ENCODE peak calls at places on chromosomes 13 and 19, in nine cellular contexts. D is ovary, S is psoas muscle, J is tibial artery, F is cardiac muscle cell, U is right lobe of liver, H is body of pancreas, Y is upper lobe of right lung, O is GM23338. M is an unnamed sample.
A peak's percentile ranks its signal among the peaks of the same experiment; 100 is the strongest.

GRCh38 chr19:7861619-7862412 is 12.4 kb downstream of the PRR36 start:
- DNase-seq in F (no peak), U (no peak), D (no peak), Y (no peak), O (peak; percentile 80), H (no peak), J (no peak), S (no peak), M (no peak)

GRCh38 chr13:29496241-29496712 is 99.2 kb downstream of the SLC7A1 start:
- DNase-seq in S (no peak), F (peak; percentile 32), J (no peak), O (no peak), U (no peak), D (peak; percentile 57), H (peak; percentile 95), Y (peak; percentile 64), M (no peak)

GRCh38 chr19:10516064-10516385 is 1.2 kb downstream of the S1PR5 start:
- DNase-seq in H (no peak), J (no peak), F (no peak), S (no peak), O (no peak), D (no peak), U (no peak), Y (no peak), M (no peak)

GRCh38 chr19:47512183-47512947 is 2.5 kb downstream of the NAPA start:
- DNase-seq in O (no peak), F (peak; percentile 71), S (no peak), J (no peak), Y (no peak), H (peak; percentile 92), D (peak; percentile 60), U (peak; percentile 65), M (no peak)

GRCh38 chr19:18439025-18439909 is 1.3 kb upstream of the ISYNA1 start:
- DNase-seq in J (no peak), U (peak; percentile 70), O (peak; percentile 56), Y (no peak), F (peak; percentile 74), D (peak; percentile 64), S (no peak), H (peak; percentile 71), M (no peak)

GRCh38 chr19:55549500-55550320 is 4.4 kb upstream of the SBK3 start:
- DNase-seq in J (no peak), S (peak; percentile 58), Y (no peak), H (no peak), D (no peak), F (peak; percentile 79), U (peak; percentile 38), O (peak; percentile 83), M (no peak)

GRCh38 chr19:18846862-18847515 is 15.2 kb downstream of the UPF1 start:
- DNase-seq in F (peak; percentile 84), H (peak; percentile 85), O (peak; percentile 92), J (peak; percentile 87), Y (peak; percentile 88), S (peak; percentile 83), D (peak; percentile 84), U (peak; percentile 81), M (peak; percentile 82)

GRCh38 chr19:57949296-57949695 is 1.8 kb upstream of the ZNF256 start:
- DNase-seq in U (no peak), O (no peak), Y (no peak), H (no peak), S (no peak), D (peak; percentile 24), J (no peak), F (no peak), M (no peak)

GRCh38 chr13:21676611-21677021 is 5.7 kb downstream of the FGF9 start:
- DNase-seq in F (no peak), S (peak; percentile 24), J (no peak), Y (peak; percentile 75), O (peak; percentile 77), U (no peak), H (peak; percentile 68), D (no peak), M (no peak)

GRCh38 chr19:53772943-53773342 is 51.2 kb downstream of the NLRP12 start:
- DNase-seq in S (no peak), D (no peak), U (no peak), Y (no peak), F (peak; percentile 68), H (peak; percentile 61), O (peak; percentile 95), J (no peak), M (peak; percentile 65)

GRCh38 chr19:6425732-6426686 is 1.4 kb upstream of the KHSRP start:
- DNase-seq in J (no peak), F (no peak), H (no peak), D (peak; percentile 53), U (no peak), Y (no peak), S (no peak), O (no peak), M (no peak)

GRCh38 chr13:32019612-32020233 is 11.9 kb upstream of the FRY start:
- DNase-seq in Y (no peak), U (no peak), O (peak; percentile 75), F (peak; percentile 90), D (peak; percentile 31), S (no peak), H (peak; percentile 56), J (no peak), M (no peak)

GRCh38 chr19:22421797-22422196 is 349 bp downstream of the ZNF98 start:
- DNase-seq in J (no peak), S (no peak), U (no peak), Y (no peak), H (no peak), D (no peak), O (no peak), F (no peak), M (no peak)

GRCh38 chr13:73140804-73141203 is 82.0 kb downstream of the KLF5 start:
- DNase-seq in H (peak; percentile 13), Y (no peak), F (no peak), O (no peak), S (no peak), J (no peak), D (no peak), U (no peak), M (no peak)

GRCh38 chr19:53823380-53824120 is 564 bp downstream of the NLRP12 start:
- DNase-seq in O (no peak), Y (no peak), H (no peak), F (no peak), D (no peak), S (no peak), U (no peak), J (no peak), M (no peak)

GRCh38 chr13:57865600-57866294 is 234.2 kb downstream of the PCDH17 start:
- DNase-seq in H (no peak), S (no peak), F (no peak), U (no peak), O (no peak), J (no peak), Y (no peak), D (no peak), M (no peak)

GRCh38 chr19:6744381-6745288 is 5.2 kb downstream of the TRIP10 start:
- DNase-seq in U (peak; percentile 60), Y (peak; percentile 91), S (peak; percentile 91), J (peak; percentile 97), F (peak; percentile 95), D (peak; percentile 90), O (no peak), H (peak; percentile 78), M (peak; percentile 91)

GRCh38 chr13:42892760-42893159 is 99.3 kb downstream of the EPSTI1 start:
- DNase-seq in F (peak; percentile 64), J (no peak), S (no peak), O (no peak), U (no peak), Y (no peak), D (no peak), H (no peak), M (no peak)

GRCh38 chr19:53461866-53462265 is 5.7 kb upstream of the ZNF813 start:
- DNase-seq in J (no peak), Y (no peak), O (no peak), H (no peak), F (no peak), D (no peak), U (no peak), S (no peak), M (no peak)

GRCh38 chr19:6402058-6402457 is 9.1 kb upstream of the GTF2F1 start:
- DNase-seq in O (no peak), H (no peak), F (no peak), S (no peak), U (no peak), D (no peak), Y (no peak), J (no peak), M (no peak)

GRCh38 chr13:50587122-50587521 is 256.4 kb downstream of the DLEU7 start:
- DNase-seq in J (no peak), Y (no peak), D (no peak), H (no peak), O (no peak), U (no peak), F (no peak), S (no peak), M (no peak)

GRCh38 chr13:76745246-76746200 is 140.7 kb downstream of the KCTD12 start:
- DNase-seq in Y (no peak), D (no peak), F (peak; percentile 55), J (no peak), U (no peak), S (no peak), H (no peak), O (peak; percentile 15), M (no peak)

GRCh38 chr13:30864352-30865130 is 41.5 kb upstream of the MEDAG start:
- DNase-seq in F (peak; percentile 89), Y (no peak), O (peak; percentile 30), U (no peak), J (peak; percentile 66), D (peak; percentile 60), S (no peak), H (no peak), M (no peak)

GRCh38 chr13:98022210-98022609 is 68.7 kb downstream of the IPO5 start:
- DNase-seq in S (no peak), J (no peak), O (no peak), Y (no peak), F (peak; percentile 29), U (no peak), H (no peak), D (no peak), M (no peak)
- H3K36me3 ChIP-seq in S (peaks cover 72% of the 10 kb centered on the region), J (peaks cover 42% of the 10 kb centered on the region), O (peaks cover 59% of the 10 kb centered on the region), Y (peaks cover 73% of the 10 kb centered on the region), F (peaks cover 38% of the 10 kb centered on the region), U (peaks cover 44% of the 10 kb centered on the region), H (peaks cover 17% of the 10 kb centered on the region), D (no peaks in the 10 kb centered on the region), M (peaks cover 45% of the 10 kb centered on the region)

GRCh38 chr13:37608750-37609339 is 10.3 kb upstream of the POSTN start:
- DNase-seq in H (no peak), F (no peak), Y (no peak), O (no peak), D (no peak), J (no peak), S (no peak), U (no peak), M (no peak)
- TF ChIP-seq CTCF in H (no peak), F (peak; percentile 48), Y (peak; percentile 35), O (no peak), D (no peak), J (peak; percentile 15), S (peak; percentile 11), U (peak; percentile 39), M (peak; percentile 49)

GRCh38 chr19:51687791-51688664 is 5.1 kb upstream of the SPACA6 start:
- DNase-seq in Y (no peak), J (peak; percentile 90), H (peak; percentile 32), O (peak; percentile 83), F (peak; percentile 71), S (peak; percentile 72), U (no peak), D (peak; percentile 78), M (peak; percentile 82)
- H3K27ac ChIP-seq in Y (peak overlapping the region; percentile 90), J (peak overlapping the region; percentile 94), H (peak overlapping the region; percentile 92), O (peak overlapping the region; percentile 76), F (peak overlapping the region; percentile 51), S (peak overlapping the region; percentile 79), U (peak overlapping the region; percentile 23), D (peak overlapping the region; percentile 99), M (peak overlapping the region; percentile 99)

GRCh38 chr19:4444765-4445741 is 12.5 kb downstream of the UBXN6 start:
- DNase-seq in O (no peak), D (no peak), H (no peak), J (no peak), F (peak; percentile 13), Y (no peak), S (peak; percentile 30), U (no peak), M (no peak)
- H3K36me3 ChIP-seq in O (peaks cover 5% of the 10 kb centered on the region), D (no peaks in the 10 kb centered on the region), H (peaks cover 12% of the 10 kb centered on the region), J (peaks cover 59% of the 10 kb centered on the region), F (peaks cover 28% of the 10 kb centered on the region), Y (peaks cover 57% of the 10 kb centered on the region), S (peaks cover 64% of the 10 kb centered on the region), U (peaks cover 33% of the 10 kb centered on the region), M (peaks cover 55% of the 10 kb centered on the region)

M was measured in right atrium auricular region.